ENCODE peak calls at places on chromosomes 6 and 20, in ten cellular contexts. One of them, this sample, is unnamed.

GRCh38 chr20:23643665-23644064 is 5.9 kb upstream of the CST3 start:
- DNase-seq in SK-N-SH: no peak
- DNase-seq in PC-3: no peak
- DNase-seq in GM23248: no peak
- DNase-seq in GM23338: no peak
- DNase-seq in hepatocyte: no peak
- DNase-seq in OCI-LY7: no peak
- DNase-seq in PC-9: no peak
- DNase-seq in Karpas-422: no peak
- DNase-seq in HCT116: no peak
- DNase-seq in this sample: no peak

GRCh38 chr6:25302156-25302555 is 23.0 kb downstream of the CARMIL1 start:
- DNase-seq in SK-N-SH: no peak
- DNase-seq in PC-3: no peak
- DNase-seq in GM23248: no peak
- DNase-seq in GM23338: no peak
- DNase-seq in hepatocyte: no peak
- DNase-seq in OCI-LY7: no peak
- DNase-seq in PC-9: no peak
- DNase-seq in Karpas-422: no peak
- DNase-seq in HCT116: no peak
- DNase-seq in this sample: no peak

GRCh38 chr20:62759981-62760431 is 36.3 kb upstream of the MRGBP start:
- DNase-seq in SK-N-SH: no peak
- DNase-seq in PC-3: no peak
- DNase-seq in GM23248: no peak
- DNase-seq in GM23338: no peak
- DNase-seq in hepatocyte: no peak
- DNase-seq in OCI-LY7: no peak
- DNase-seq in PC-9: no peak
- DNase-seq in Karpas-422: no peak
- DNase-seq in HCT116: no peak
- DNase-seq in this sample: no peak

GRCh38 chr6:44074383-44075136 is 52.7 kb downstream of the MRPL14 start:
- DNase-seq in SK-N-SH: peak; percentile 83
- DNase-seq in PC-3: peak; percentile 86
- DNase-seq in GM23248: peak; percentile 91
- DNase-seq in GM23338: peak; percentile 88
- DNase-seq in hepatocyte: peak; percentile 90
- DNase-seq in OCI-LY7: peak; percentile 88
- DNase-seq in PC-9: peak; percentile 67
- DNase-seq in Karpas-422: peak; percentile 91
- DNase-seq in HCT116: no peak
- DNase-seq in this sample: peak; percentile 83

GRCh38 chr6:56863366-56863765 is 91.5 kb upstream of the BEND6 start:
- DNase-seq in SK-N-SH: no peak
- DNase-seq in PC-3: peak; percentile 59
- DNase-seq in GM23248: peak; percentile 74
- DNase-seq in GM23338: no peak
- DNase-seq in hepatocyte: peak; percentile 33
- DNase-seq in OCI-LY7: no peak
- DNase-seq in PC-9: peak; percentile 43
- DNase-seq in Karpas-422: no peak
- DNase-seq in HCT116: no peak
- DNase-seq in this sample: no peak

GRCh38 chr6:103798166-103798565 is 1061.6 kb downstream of the HACE1 start:
- DNase-seq in SK-N-SH: no peak
- DNase-seq in PC-3: no peak
- DNase-seq in GM23248: no peak
- DNase-seq in GM23338: no peak
- DNase-seq in hepatocyte: no peak
- DNase-seq in OCI-LY7: no peak
- DNase-seq in PC-9: no peak
- DNase-seq in Karpas-422: no peak
- DNase-seq in HCT116: no peak
- DNase-seq in this sample: no peak

GRCh38 chr6:147063469-147064031 is 140.7 kb upstream of the STXBP5 start:
- DNase-seq in SK-N-SH: no peak
- DNase-seq in PC-3: peak; percentile 77
- DNase-seq in GM23248: peak; percentile 76
- DNase-seq in GM23338: no peak
- DNase-seq in hepatocyte: no peak
- DNase-seq in OCI-LY7: no peak
- DNase-seq in PC-9: no peak
- DNase-seq in Karpas-422: no peak
- DNase-seq in HCT116: peak; percentile 64
- DNase-seq in this sample: no peak

GRCh38 chr20:1757606-1758507 is 100.3 kb upstream of the SIRPG start:
- DNase-seq in SK-N-SH: no peak
- DNase-seq in PC-3: no peak
- DNase-seq in GM23248: no peak
- DNase-seq in GM23338: no peak
- DNase-seq in hepatocyte: no peak
- DNase-seq in OCI-LY7: no peak
- DNase-seq in PC-9: no peak
- DNase-seq in Karpas-422: no peak
- DNase-seq in HCT116: no peak
- DNase-seq in this sample: no peak

GRCh38 chr20:15039088-15039762 is 701.8 kb upstream of the FLRT3 start:
- DNase-seq in SK-N-SH: no peak
- DNase-seq in PC-3: peak; percentile 52
- DNase-seq in GM23248: no peak
- DNase-seq in GM23338: no peak
- DNase-seq in hepatocyte: no peak
- DNase-seq in OCI-LY7: no peak
- DNase-seq in PC-9: peak; percentile 43
- DNase-seq in Karpas-422: no peak
- DNase-seq in HCT116: no peak
- DNase-seq in this sample: no peak

GRCh38 chr6:4858194-4859028 is 82.2 kb downstream of the CDYL start:
- DNase-seq in SK-N-SH: no peak
- DNase-seq in PC-3: no peak
- DNase-seq in GM23248: no peak
- DNase-seq in GM23338: no peak
- DNase-seq in hepatocyte: no peak
- DNase-seq in OCI-LY7: no peak
- DNase-seq in PC-9: no peak
- DNase-seq in Karpas-422: no peak
- DNase-seq in HCT116: no peak
- DNase-seq in this sample: no peak

GRCh38 chr6:24614048-24614420 is 32.0 kb downstream of the KIAA0319 start:
- DNase-seq in SK-N-SH: no peak
- DNase-seq in PC-3: no peak
- DNase-seq in GM23248: no peak
- DNase-seq in GM23338: no peak
- DNase-seq in hepatocyte: no peak
- DNase-seq in OCI-LY7: no peak
- DNase-seq in PC-9: no peak
- DNase-seq in Karpas-422: no peak
- DNase-seq in HCT116: no peak
- DNase-seq in this sample: no peak

GRCh38 chr6:15763364-15763763 is 100.5 kb upstream of the DTNBP1 start:
- DNase-seq in SK-N-SH: no peak
- DNase-seq in PC-3: no peak
- DNase-seq in GM23248: peak; percentile 54
- DNase-seq in GM23338: no peak
- DNase-seq in hepatocyte: no peak
- DNase-seq in OCI-LY7: no peak
- DNase-seq in PC-9: no peak
- DNase-seq in Karpas-422: peak; percentile 22
- DNase-seq in HCT116: no peak
- DNase-seq in this sample: no peak

GRCh38 chr6:71766796-71767195 is 119.6 kb upstream of the RIMS1 start:
- DNase-seq in SK-N-SH: no peak
- DNase-seq in PC-3: no peak
- DNase-seq in GM23248: no peak
- DNase-seq in GM23338: no peak
- DNase-seq in hepatocyte: peak; percentile 29
- DNase-seq in OCI-LY7: no peak
- DNase-seq in PC-9: no peak
- DNase-seq in Karpas-422: no peak
- DNase-seq in HCT116: no peak
- DNase-seq in this sample: no peak

GRCh38 chr20:16351415-16351814 is 221.8 kb downstream of the KIF16B start:
- DNase-seq in SK-N-SH: peak; percentile 11
- DNase-seq in PC-3: no peak
- DNase-seq in GM23248: no peak
- DNase-seq in GM23338: no peak
- DNase-seq in hepatocyte: no peak
- DNase-seq in OCI-LY7: peak; percentile 3
- DNase-seq in PC-9: no peak
- DNase-seq in Karpas-422: no peak
- DNase-seq in HCT116: no peak
- DNase-seq in this sample: no peak

GRCh38 chr6:29845405-29846006 is 17.9 kb downstream of the HLA-G start:
- DNase-seq in SK-N-SH: no peak
- DNase-seq in PC-3: peak; percentile 77
- DNase-seq in GM23248: no peak
- DNase-seq in GM23338: no peak
- DNase-seq in hepatocyte: peak; percentile 57
- DNase-seq in OCI-LY7: no peak
- DNase-seq in PC-9: peak; percentile 24
- DNase-seq in Karpas-422: no peak
- DNase-seq in HCT116: peak; percentile 84
- DNase-seq in this sample: no peak

GRCh38 chr6:161085246-161085645 is 93.7 kb downstream of the MAP3K4 start:
- DNase-seq in SK-N-SH: no peak
- DNase-seq in PC-3: no peak
- DNase-seq in GM23248: no peak
- DNase-seq in GM23338: no peak
- DNase-seq in hepatocyte: no peak
- DNase-seq in OCI-LY7: no peak
- DNase-seq in PC-9: no peak
- DNase-seq in Karpas-422: no peak
- DNase-seq in HCT116: no peak
- DNase-seq in this sample: no peak
- H3K9me2 ChIP-seq in SK-N-SH: no peaks in the 10 kb centered on the region
- H3K9me2 ChIP-seq in PC-3: no peaks in the 10 kb centered on the region
- H3K9me2 ChIP-seq in GM23248: no peaks in the 10 kb centered on the region
- H3K9me2 ChIP-seq in GM23338: no peaks in the 10 kb centered on the region
- H3K9me2 ChIP-seq in hepatocyte: no peaks in the 10 kb centered on the region
- H3K9me2 ChIP-seq in OCI-LY7: no peaks in the 10 kb centered on the region
- H3K9me2 ChIP-seq in PC-9: no peaks in the 10 kb centered on the region
- H3K9me2 ChIP-seq in Karpas-422: no peaks in the 10 kb centered on the region
- H3K9me2 ChIP-seq in HCT116: no peaks in the 10 kb centered on the region
- H3K9me2 ChIP-seq in this sample: no peaks in the 10 kb centered on the region

GRCh38 chr20:19341348-19342053 is 129.1 kb downstream of the SLC24A3 start:
- DNase-seq in SK-N-SH: no peak
- DNase-seq in PC-3: no peak
- DNase-seq in GM23248: no peak
- DNase-seq in GM23338: no peak
- DNase-seq in hepatocyte: no peak
- DNase-seq in OCI-LY7: no peak
- DNase-seq in PC-9: no peak
- DNase-seq in Karpas-422: no peak
- DNase-seq in HCT116: no peak
- DNase-seq in this sample: no peak

GRCh38 chr20:19336601-19337000 is 124.2 kb downstream of the SLC24A3 start:
- DNase-seq in SK-N-SH: no peak
- DNase-seq in PC-3: no peak
- DNase-seq in GM23248: no peak
- DNase-seq in GM23338: no peak
- DNase-seq in hepatocyte: no peak
- DNase-seq in OCI-LY7: no peak
- DNase-seq in PC-9: no peak
- DNase-seq in Karpas-422: no peak
- DNase-seq in HCT116: no peak
- DNase-seq in this sample: no peak

GRCh38 chr20:19338380-19338779 is 125.9 kb downstream of the SLC24A3 start:
- DNase-seq in SK-N-SH: no peak
- DNase-seq in PC-3: no peak
- DNase-seq in GM23248: no peak
- DNase-seq in GM23338: no peak
- DNase-seq in hepatocyte: no peak
- DNase-seq in OCI-LY7: no peak
- DNase-seq in PC-9: no peak
- DNase-seq in Karpas-422: no peak
- DNase-seq in HCT116: no peak
- DNase-seq in this sample: no peak

GRCh38 chr20:19335916-19336315 is 123.5 kb downstream of the SLC24A3 start:
- DNase-seq in SK-N-SH: no peak
- DNase-seq in PC-3: no peak
- DNase-seq in GM23248: no peak
- DNase-seq in GM23338: no peak
- DNase-seq in hepatocyte: no peak
- DNase-seq in OCI-LY7: no peak
- DNase-seq in PC-9: no peak
- DNase-seq in Karpas-422: no peak
- DNase-seq in HCT116: no peak
- DNase-seq in this sample: no peak

DNA sequence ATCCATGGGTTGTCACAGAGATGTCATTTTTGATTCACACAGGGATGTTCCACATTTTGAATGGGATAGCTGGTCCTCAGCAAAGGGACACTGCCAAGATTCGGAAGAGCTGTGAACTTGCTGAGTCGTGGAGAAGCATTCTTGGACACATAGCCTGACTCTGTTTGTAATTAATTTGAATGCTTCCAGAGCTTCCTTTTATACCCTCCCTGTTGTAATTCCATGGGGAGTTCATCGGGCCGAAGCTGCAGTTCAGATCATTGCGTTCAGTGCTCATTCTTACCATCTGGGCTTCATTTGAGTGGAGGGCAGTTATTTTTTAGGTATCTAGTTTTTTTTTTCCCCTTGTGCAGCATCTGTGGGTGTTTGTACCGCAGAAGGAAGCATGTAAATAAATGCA is 126.5 kb downstream of the SLC24A3 start:
- DNase-seq in SK-N-SH: no peak
- DNase-seq in PC-3: no peak
- DNase-seq in GM23248: no peak
- DNase-seq in GM23338: no peak
- DNase-seq in hepatocyte: no peak
- DNase-seq in OCI-LY7: no peak
- DNase-seq in PC-9: no peak
- DNase-seq in Karpas-422: no peak
- DNase-seq in HCT116: no peak
- DNase-seq in this sample: no peak
- H3K9me2 ChIP-seq in SK-N-SH: no peaks in the 10 kb centered on the region
- H3K9me2 ChIP-seq in PC-3: no peaks in the 10 kb centered on the region
- H3K9me2 ChIP-seq in GM23248: no peaks in the 10 kb centered on the region
- H3K9me2 ChIP-seq in GM23338: peaks cover 7% of the 10 kb centered on the region
- H3K9me2 ChIP-seq in hepatocyte: no peaks in the 10 kb centered on the region
- H3K9me2 ChIP-seq in OCI-LY7: no peaks in the 10 kb centered on the region
- H3K9me2 ChIP-seq in PC-9: no peaks in the 10 kb centered on the region
- H3K9me2 ChIP-seq in Karpas-422: no peaks in the 10 kb centered on the region
- H3K9me2 ChIP-seq in HCT116: no peaks in the 10 kb centered on the region
- H3K9me2 ChIP-seq in this sample: no peaks in the 10 kb centered on the region

GRCh38 chr6:135782517-135782916 is 69.0 kb upstream of the PDE7B start:
- DNase-seq in SK-N-SH: no peak
- DNase-seq in PC-3: no peak
- DNase-seq in GM23248: peak; percentile 2
- DNase-seq in GM23338: no peak
- DNase-seq in hepatocyte: no peak
- DNase-seq in OCI-LY7: no peak
- DNase-seq in PC-9: no peak
- DNase-seq in Karpas-422: no peak
- DNase-seq in HCT116: no peak
- DNase-seq in this sample: no peak
- H3K9me2 ChIP-seq in SK-N-SH: no peaks in the 10 kb centered on the region
- H3K9me2 ChIP-seq in PC-3: no peaks in the 10 kb centered on the region
- H3K9me2 ChIP-seq in GM23248: no peaks in the 10 kb centered on the region
- H3K9me2 ChIP-seq in GM23338: peaks cover 5% of the 10 kb centered on the region
- H3K9me2 ChIP-seq in hepatocyte: no peaks in the 10 kb centered on the region
- H3K9me2 ChIP-seq in OCI-LY7: no peaks in the 10 kb centered on the region
- H3K9me2 ChIP-seq in PC-9: no peaks in the 10 kb centered on the region
- H3K9me2 ChIP-seq in Karpas-422: no peaks in the 10 kb centered on the region
- H3K9me2 ChIP-seq in HCT116: no peaks in the 10 kb centered on the region
- H3K9me2 ChIP-seq in this sample: no peaks in the 10 kb centered on the region

GRCh38 chr20:48521121-48521520 is 306.7 kb downstream of the PREX1 start:
- DNase-seq in SK-N-SH: no peak
- DNase-seq in PC-3: no peak
- DNase-seq in GM23248: no peak
- DNase-seq in GM23338: no peak
- DNase-seq in hepatocyte: no peak
- DNase-seq in OCI-LY7: no peak
- DNase-seq in PC-9: no peak
- DNase-seq in Karpas-422: no peak
- DNase-seq in HCT116: no peak
- DNase-seq in this sample: no peak
- H3K9me2 ChIP-seq in SK-N-SH: no peaks in the 10 kb centered on the region
- H3K9me2 ChIP-seq in PC-3: no peaks in the 10 kb centered on the region
- H3K9me2 ChIP-seq in GM23248: no peaks in the 10 kb centered on the region
- H3K9me2 ChIP-seq in GM23338: no peaks in the 10 kb centered on the region
- H3K9me2 ChIP-seq in hepatocyte: no peaks in the 10 kb centered on the region
- H3K9me2 ChIP-seq in OCI-LY7: no peaks in the 10 kb centered on the region
- H3K9me2 ChIP-seq in PC-9: no peaks in the 10 kb centered on the region
- H3K9me2 ChIP-seq in Karpas-422: no peaks in the 10 kb centered on the region
- H3K9me2 ChIP-seq in HCT116: no peaks in the 10 kb centered on the region
- H3K9me2 ChIP-seq in this sample: no peaks in the 10 kb centered on the region